ENCODE peak calls at places on chromosomes 4 and X, in nine cellular contexts. X is BE2C, Y is heart right ventricle, P is HL-60, J is K562, G is thoracic aorta, W is dorsolateral prefrontal cortex, M is psoas muscle, O is upper lobe of right lung. T is an unnamed sample. For H3K27me3, the result is how much of the 10 kb centered on the place peaks cover.

GRCh38 chrX:53685711-53686110 is 808 bp downstream of the HUWE1 start:
- DNase-seq in Y (no peak), G (no peak), J (no peak), P (no peak), O (no peak), X (no peak), W (no peak), M (no peak), T (no peak)

GRCh38 chr4:65502151-65502691 is 168.1 kb downstream of the EPHA5 start:
- DNase-seq in X (no peak), J (no peak), W (no peak), M (no peak), O (no peak), Y (no peak), P (no peak), G (no peak), T (no peak)

GRCh38 chr4:70703695-70704332 is 15.5 kb downstream of the UTP3 start:
- DNase-seq in J (peak), Y (no peak), O (no peak), P (no peak), W (no peak), G (no peak), X (no peak), M (no peak), T (no peak)

GRCh38 chr4:188439641-188440311 is 300.5 kb downstream of the TRIML1 start:
- DNase-seq in G (no peak), W (peak), O (no peak), M (no peak), J (no peak), Y (peak), X (peak), P (no peak), T (no peak)

GRCh38 chr4:3514806-3515421 is 17.3 kb downstream of the LRPAP1 start:
- DNase-seq in M (peak), X (peak), W (no peak), J (no peak), O (no peak), P (no peak), Y (no peak), G (no peak), T (no peak)

GRCh38 chr4:55012363-55013255 is 112.8 kb downstream of the KDR start:
- DNase-seq in M (no peak), G (no peak), W (no peak), P (no peak), J (no peak), Y (no peak), X (no peak), O (no peak), T (no peak)

GRCh38 chr4:17623451-17624001 is 9.1 kb downstream of the MED28 start:
- DNase-seq in X (no peak), G (no peak), J (no peak), Y (no peak), O (no peak), M (no peak), W (no peak), P (no peak), T (no peak)

GRCh38 chr4:97252615-97253154 is 890.6 kb downstream of the STPG2 start:
- DNase-seq in Y (no peak), P (no peak), J (no peak), M (no peak), O (no peak), W (no peak), X (no peak), G (no peak), T (no peak)

GRCh38 chrX:16934212-16934611 is 12.2 kb upstream of the REPS2 start:
- DNase-seq in W (no peak), M (no peak), Y (no peak), P (no peak), X (no peak), O (no peak), G (no peak), J (no peak), T (no peak)

GRCh38 chrX:16931855-16932254 is 14.6 kb upstream of the REPS2 start:
- DNase-seq in P (no peak), J (no peak), X (no peak), O (no peak), W (no peak), G (no peak), M (no peak), Y (no peak), T (no peak)

GRCh38 chrX:16924631-16925239 is 21.7 kb upstream of the REPS2 start:
- DNase-seq in M (no peak), J (no peak), O (no peak), X (no peak), W (no peak), P (no peak), Y (no peak), G (no peak), T (no peak)

GRCh38 chrX:16931371-16931770 is 15.1 kb upstream of the REPS2 start:
- DNase-seq in O (no peak), J (peak), Y (no peak), W (no peak), M (no peak), P (peak), G (no peak), X (no peak), T (no peak)

GRCh38 chrX:16930392-16930791 is 16.1 kb upstream of the REPS2 start:
- DNase-seq in M (no peak), G (no peak), W (no peak), J (peak), Y (no peak), O (no peak), X (no peak), P (no peak), T (no peak)
- TF ChIP-seq CTCF in M (no peak), G (no peak), W (no peak), J (no peak), Y (no peak), O (no peak), X (no peak), P (no peak), T (no peak)

DNA sequence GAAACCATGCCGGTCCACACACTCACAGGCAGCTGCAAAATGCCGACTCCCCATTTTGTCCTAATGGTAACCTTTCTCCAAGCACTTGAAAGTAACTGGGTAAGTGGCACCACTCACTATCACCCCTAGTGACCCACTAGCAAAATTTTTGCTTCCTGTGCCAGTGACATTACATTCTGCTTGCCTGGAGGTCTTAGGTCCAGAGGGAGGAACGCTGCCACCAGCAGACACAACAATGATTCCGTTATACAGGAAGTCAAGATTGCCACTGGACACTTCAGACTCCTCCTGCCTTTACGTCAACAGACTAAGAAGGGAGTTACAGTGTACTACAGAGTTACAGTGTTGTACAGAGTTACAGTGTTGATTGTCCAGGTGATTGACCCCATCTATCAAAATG is 11.8 kb upstream of the TMEM192 start:
- DNase-seq in P (no peak), Y (no peak), O (no peak), W (no peak), G (no peak), X (no peak), M (no peak), J (no peak), T (no peak)
- H3K4me3 ChIP-seq in P (no peak), Y (no peak), O (no peak), W (no peak), G (no peak), X (no peak), M (no peak), J (no peak), T (peak)

DNA sequence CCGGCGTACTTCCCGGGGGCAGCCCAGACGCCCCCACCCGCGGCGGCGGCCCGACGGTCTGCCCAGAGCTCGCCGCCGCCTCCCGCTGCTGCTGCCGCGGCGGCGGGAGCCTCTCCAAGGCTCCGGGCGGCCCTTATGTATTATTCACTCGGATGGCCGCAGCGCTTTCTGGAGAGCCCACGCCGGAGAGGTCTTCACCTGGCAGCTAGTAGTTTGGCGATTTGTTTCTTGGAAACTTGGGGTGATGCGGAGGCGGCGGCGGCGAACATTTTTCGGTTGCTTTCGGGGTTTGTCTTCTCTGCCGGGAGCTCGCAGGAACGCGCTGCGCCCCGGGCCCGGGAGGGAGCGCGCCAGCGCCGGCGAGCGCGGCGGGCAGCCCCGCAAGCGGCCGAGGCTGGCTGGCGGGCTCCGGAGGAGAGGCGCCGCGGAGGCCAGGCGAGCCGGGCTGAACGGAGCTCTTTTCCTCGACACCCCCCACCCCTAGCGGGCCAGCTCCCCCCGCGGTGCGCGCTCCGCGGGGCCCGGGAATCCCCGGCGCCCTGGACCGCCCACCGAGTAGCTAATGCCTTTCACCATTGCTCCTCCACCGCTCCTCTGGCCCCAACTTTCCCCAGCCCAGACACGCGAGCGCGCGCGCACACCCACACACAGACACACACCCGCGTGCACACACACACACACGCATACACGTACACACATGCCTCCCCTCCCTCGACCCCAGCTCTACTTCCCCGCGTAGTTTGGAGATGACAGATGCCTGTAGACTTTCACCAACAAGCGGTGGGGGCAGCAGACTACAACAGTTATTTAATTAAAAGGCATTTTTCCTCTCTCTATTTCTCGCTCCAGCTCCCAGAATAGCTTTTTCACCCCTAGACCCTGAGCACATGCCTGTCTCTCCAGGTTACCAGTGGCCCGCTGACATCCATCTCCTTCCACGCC is 113.4 kb downstream of the DHX15 start:
- DNase-seq in G (no peak), M (peak), J (no peak), X (peak), P (peak), O (peak), Y (peak), W (no peak), T (no peak)
- H3K27me3 ChIP-seq in G (under half), M (under half), J (under half), X (half or more), P (under half), O (under half), Y (under half), W (under half), T (under half)

GRCh38 chr4:74969507-74970474 is 36.9 kb downstream of the PARM1 start:
- DNase-seq in X (peak), W (no peak), Y (peak), G (no peak), M (no peak), J (peak), O (no peak), P (no peak), T (no peak)
- TF ChIP-seq CTCF in X (peak), W (no peak), Y (peak), G (peak), M (peak), J (no peak), O (no peak), P (no peak), T (peak)

T was measured in kidney epithelial cell.